ENCODE peak calls at places on chromosomes 4 and X, in four cellular contexts. H is T-cell, E is fibroblast of the conjunctiva, U is LNCaP clone FGC. N is an unnamed sample.

GRCh38 chrX:24643116-24643515 is 4.0 kb downstream of the PCYT1B start:
- DNase-seq in H (no peak), E (no peak), U (peak), N (no peak)

GRCh38 chr4:53682196-53682595 is 90.9 kb upstream of the LNX1 start:
- DNase-seq in H (no peak), E (no peak), U (no peak), N (no peak)

GRCh38 chr4:38861791-38862190 is 5.2 kb upstream of the TLR6 start:
- DNase-seq in H (no peak), E (no peak), U (no peak), N (no peak)

GRCh38 chr4:74284074-74284473 is 24.2 kb upstream of the EPGN start:
- DNase-seq in H (no peak), E (no peak), U (no peak), N (no peak)

GRCh38 chr4:20284990-20285389 is 33.3 kb downstream of the SLIT2 start:
- DNase-seq in H (no peak), E (no peak), U (no peak), N (no peak)

GRCh38 chr4:98557497-98557896 is 100.9 kb downstream of the TSPAN5 start:
- DNase-seq in H (no peak), E (peak), U (peak), N (no peak)

GRCh38 chrX:41022579-41022978 is 62.7 kb upstream of the USP9X start:
- DNase-seq in H (no peak), E (no peak), U (no peak), N (no peak)

GRCh38 chr4:10033191-10033881 is 12.0 kb upstream of the SLC2A9 start:
- DNase-seq in H (no peak), E (no peak), U (no peak), N (no peak)

GRCh38 chr4:160492181-160492580 is 1389.3 kb downstream of the RAPGEF2 start:
- DNase-seq in H (no peak), E (no peak), U (no peak), N (no peak)

GRCh38 chr4:3436798-3437581 is 4.8 kb upstream of the HGFAC start:
- DNase-seq in H (no peak), E (peak), U (peak), N (no peak)

GRCh38 chrX:50381729-50382415 is 88.8 kb downstream of the DGKK start:
- DNase-seq in H (no peak), E (no peak), U (no peak), N (no peak)

GRCh38 chrX:363621-364375 is 22.9 kb downstream of the PPP2R3B start:
- DNase-seq in H (no peak), E (no peak), U (no peak), N (no peak)

GRCh38 chr4:37442062-37442323 is 197.4 kb downstream of the NWD2 start:
- DNase-seq in H (no peak), E (no peak), U (no peak), N (no peak)

GRCh38 chr4:86977621-86978184 is 42.9 kb downstream of the AFF1 start:
- DNase-seq in H (no peak), E (peak), U (no peak), N (no peak)

GRCh38 chr4:37562592-37562991 is 123.6 kb downstream of the RELL1 start:
- DNase-seq in H (no peak), E (no peak), U (no peak), N (no peak)

GRCh38 chr4:98260579-98261290 is 449 bp upstream of the RAP1GDS1 start:
- DNase-seq in H (peak), E (peak), U (peak), N (peak)

GRCh38 chr4:101157415-101158135 is 189.8 kb downstream of the PPP3CA start:
- DNase-seq in H (no peak), E (peak), U (no peak), N (no peak)

GRCh38 chr4:185421366-185422124 is 4.2 kb downstream of the UFSP2 start:
- DNase-seq in H (no peak), E (no peak), U (no peak), N (no peak)

GRCh38 chr4:71262161-71262560 is 76.7 kb upstream of the SLC4A4 start:
- DNase-seq in H (no peak), E (no peak), U (no peak), N (no peak)

GRCh38 chr4:15238720-15239119 is 189.1 kb upstream of the C1QTNF7 start:
- DNase-seq in H (peak), E (peak), U (no peak), N (no peak)

GRCh38 chr4:60721680-60722079 is 478.4 kb upstream of the ADGRL3 start:
- DNase-seq in H (no peak), E (no peak), U (no peak), N (no peak)

GRCh38 chr4:188403272-188403671 is 264.0 kb downstream of the TRIML1 start:
- DNase-seq in H (no peak), E (no peak), U (no peak), N (no peak)

GRCh38 chrX:130718137-130718536 is 184.9 kb downstream of the ENOX2 start:
- DNase-seq in H (no peak), E (no peak), U (no peak), N (no peak)

GRCh38 chr4:121551271-121551670 is 145.5 kb downstream of the ANXA5 start:
- DNase-seq in H (no peak), E (no peak), U (no peak), N (no peak)

GRCh38 chrX:28920141-28920540 is 332.9 kb downstream of the IL1RAPL1 start:
- DNase-seq in H (no peak), E (no peak), U (no peak), N (no peak)

GRCh38 chr4:112510191-112510467 is 5.9 kb downstream of the NEUROG2 start:
- DNase-seq in H (no peak), E (no peak), U (no peak), N (no peak)

GRCh38 chr4:112847781-112848180 is 201.7 kb upstream of the ANK2 start:
- DNase-seq in H (no peak), E (no peak), U (no peak), N (no peak)

GRCh38 chr4:16844796-16845586 is 53.5 kb downstream of the LDB2 start:
- DNase-seq in H (no peak), E (peak), U (no peak), N (no peak)

GRCh38 chrX:7019555-7019954 is 128.0 kb upstream of the STS start:
- DNase-seq in H (no peak), E (no peak), U (no peak), N (no peak)

GRCh38 chr4:42398448-42399355 is 1.4 kb downstream of the SHISA3 start:
- DNase-seq in H (no peak), E (no peak), U (no peak), N (no peak)

GRCh38 chrX:46758163-46758955 is 559 bp downstream of the SLC9A7 start:
- DNase-seq in H (no peak), E (no peak), U (no peak), N (no peak)

GRCh38 chr4:38670939-38671593 is 7.1 kb downstream of the KLF3 start:
- DNase-seq in H (no peak), E (no peak), U (peak), N (no peak)

GRCh38 chr4:184142121-184143000 is 75.3 kb downstream of the ENPP6 start:
- DNase-seq in H (no peak), E (no peak), U (no peak), N (no peak)

GRCh38 chr4:165477799-165478198 is 99.0 kb downstream of the CPE start:
- DNase-seq in H (no peak), E (no peak), U (no peak), N (no peak)

GRCh38 chr4:20984011-20984836 is 284.0 kb downstream of the PACRGL start:
- DNase-seq in H (no peak), E (no peak), U (no peak), N (no peak)

GRCh38 chr4:177064116-177064515 is 245.6 kb upstream of the NEIL3 start:
- DNase-seq in H (no peak), E (no peak), U (no peak), N (no peak)

GRCh38 chr4:146062325-146062715 is 113.2 kb upstream of the LSM6 start:
- DNase-seq in H (no peak), E (no peak), U (no peak), N (no peak)

GRCh38 chr4:128979934-128980333 is 113.4 kb downstream of the SCLT1 start:
- DNase-seq in H (no peak), E (peak), U (peak), N (no peak)